ENCODE peak calls at places on chromosomes 7 and 10, in nine cellular contexts. P is H4, H is iPS-NIHi11, O is tibial artery, N is NCI-H1092, Z is T-helper 2 cell, R is AG10803, F is posterior vena cava, W is MCF 10A. X is an unnamed sample.

GRCh38 chr7:100247152-100247757 is 27.5 kb downstream of the PVRIG start:
- DNase-seq in P (peak; percentile 97), N (peak; percentile 59), F (no peak), R (peak; percentile 15), O (no peak), W (peak; percentile 93), H (peak; percentile 92), Z (no peak), X (no peak)

GRCh38 chr7:22726345-22726848 is 603 bp upstream of the IL6 start:
- DNase-seq in N (peak; percentile 50), H (peak; percentile 72), R (peak; percentile 85), O (peak; percentile 32), W (peak; percentile 86), P (peak; percentile 96), Z (peak; percentile 71), F (peak; percentile 85), X (peak; percentile 4)

GRCh38 chr10:26251925-26252324 is 35.4 kb downstream of the GAD2 start:
- DNase-seq in P (no peak), Z (no peak), R (no peak), N (no peak), W (peak; percentile 55), H (no peak), F (no peak), O (no peak), X (no peak)

GRCh38 chr10:88792656-88793055 is 9.9 kb upstream of the LIPM start:
- DNase-seq in R (peak; percentile 28), H (no peak), P (peak; percentile 68), O (peak; percentile 36), Z (peak; percentile 38), N (no peak), F (no peak), W (peak; percentile 86), X (no peak)

GRCh38 chr7:155506854-155507337 is 39.5 kb downstream of the CNPY1 start:
- DNase-seq in R (no peak), N (no peak), W (no peak), O (no peak), F (no peak), H (no peak), Z (peak; percentile 53), P (peak; percentile 59), X (no peak)

GRCh38 chr10:48800283-48800675 is 115.6 kb downstream of the WDFY4 start:
- DNase-seq in N (no peak), F (no peak), P (no peak), H (no peak), O (no peak), Z (peak; percentile 79), R (no peak), W (no peak), X (no peak)

GRCh38 chr7:1466524-1467271 is 7.4 kb upstream of the MICALL2 start:
- DNase-seq in N (no peak), O (peak; percentile 79), R (peak; percentile 63), P (peak; percentile 76), H (peak; percentile 89), Z (no peak), F (peak; percentile 96), W (no peak), X (no peak)

GRCh38 chr7:67462781-67463191 is 466.2 kb downstream of the TYW1 start:
- DNase-seq in F (no peak), O (no peak), W (no peak), H (no peak), R (peak; percentile 60), P (no peak), N (no peak), Z (no peak), X (no peak)

GRCh38 chr10:52779541-52780390 is 7.2 kb upstream of the MBL2 start:
- DNase-seq in O (peak; percentile 33), N (no peak), F (peak; percentile 85), R (peak; percentile 53), W (peak; percentile 70), H (peak; percentile 85), Z (peak; percentile 18), P (peak; percentile 66), X (no peak)

GRCh38 chr10:113631680-113632079 is 32.2 kb downstream of the NRAP start:
- DNase-seq in O (no peak), H (no peak), N (no peak), P (no peak), Z (no peak), W (no peak), R (no peak), F (no peak), X (no peak)

GRCh38 chr10:86160890-86161585 is 205.6 kb downstream of the GRID1 start:
- DNase-seq in O (peak; percentile 8), H (no peak), N (no peak), W (peak; percentile 56), R (no peak), P (no peak), Z (no peak), F (peak; percentile 40), X (no peak)

GRCh38 chr10:117570880-117571279 is 28.3 kb downstream of the EMX2 start:
- DNase-seq in N (no peak), F (no peak), H (no peak), P (no peak), O (no peak), R (no peak), Z (no peak), W (no peak), X (no peak)

GRCh38 chr7:157011333-157012112 is 1.1 kb upstream of the MNX1 start:
- DNase-seq in O (no peak), H (no peak), Z (no peak), N (peak; percentile 45), F (no peak), R (no peak), P (no peak), W (no peak), X (no peak)

GRCh38 chr7:48296976-48297375 is 125.7 kb downstream of the ABCA13 start:
- DNase-seq in F (no peak), H (no peak), N (no peak), Z (no peak), P (no peak), W (no peak), O (no peak), R (no peak), X (no peak)

GRCh38 chr7:36784991-36785940 is 61.0 kb upstream of the AOAH start:
- DNase-seq in F (peak; percentile 84), O (peak; percentile 47), H (no peak), P (no peak), W (no peak), R (no peak), Z (peak; percentile 94), N (no peak), X (peak; percentile 58)

GRCh38 chr7:25385731-25386136 is 157.4 kb upstream of the NPVF start:
- DNase-seq in F (no peak), H (no peak), N (peak; percentile 96), W (no peak), O (no peak), Z (no peak), P (no peak), R (no peak), X (no peak)

GRCh38 chr10:63554666-63555065 is 33.5 kb downstream of the REEP3 start:
- DNase-seq in O (no peak), Z (peak; percentile 30), P (peak; percentile 94), N (no peak), F (no peak), W (peak; percentile 12), R (peak; percentile 96), H (peak; percentile 17), X (no peak)

GRCh38 chr7:88153378-88153777 is 66.5 kb downstream of the SRI start:
- DNase-seq in P (no peak), R (no peak), F (no peak), W (no peak), Z (no peak), N (no peak), H (no peak), O (no peak), X (no peak)

GRCh38 chr10:28677889-28678686 is 767 bp downstream of the BAMBI start:
- DNase-seq in W (peak; percentile 44), Z (peak; percentile 29), F (peak; percentile 84), O (peak; percentile 23), N (no peak), H (peak; percentile 24), P (no peak), R (peak; percentile 20), X (peak; percentile 1)

GRCh38 chr7:50978633-50979215 is 196.0 kb upstream of the GRB10 start:
- DNase-seq in Z (no peak), W (peak; percentile 40), H (peak; percentile 40), R (peak; percentile 1), P (peak; percentile 87), N (no peak), O (no peak), F (no peak), X (no peak)

GRCh38 chr10:119153041-119153440 is 12.5 kb downstream of the SFXN4 start:
- DNase-seq in W (no peak), H (no peak), N (no peak), Z (no peak), O (no peak), P (no peak), F (peak; percentile 41), R (no peak), X (no peak)

GRCh38 chr7:27109533-27110162 is 7.2 kb upstream of the HOXA2 start:
- DNase-seq in O (no peak), W (no peak), N (no peak), F (no peak), Z (no peak), H (no peak), P (no peak), R (no peak), X (no peak)

GRCh38 chr10:124648738-124649137 is 95.4 kb downstream of the FAM53B start:
- DNase-seq in H (no peak), O (peak; percentile 44), W (peak; percentile 65), F (no peak), P (peak; percentile 46), R (peak; percentile 71), N (peak; percentile 75), Z (peak; percentile 90), X (peak; percentile 45)

GRCh38 chr7:29619848-29620247 is 56.2 kb downstream of the PRR15 start:
- DNase-seq in O (no peak), H (no peak), Z (no peak), N (no peak), P (no peak), F (no peak), R (no peak), W (no peak), X (no peak)

GRCh38 chr7:65471587-65471986 is 97.9 kb downstream of the ZNF92 start:
- DNase-seq in R (no peak), O (no peak), P (no peak), Z (no peak), W (no peak), H (no peak), N (no peak), F (no peak), X (no peak)

X was measured in effector memory CD4-positive, alpha-beta T cell.